ENCODE peak calls at places on chromosomes 3 and 15, in six cellular contexts. One of them, this sample, is unnamed.

GRCh38 chr3:31196881-31197364 is 302.5 kb upstream of the GADL1 start:
- DNase-seq in MCF 10A: peak
- DNase-seq in activated CD8-positive, alpha-beta memory T cell treated with anti-CD3 and anti-CD28 coated beads, Interleukin-2, amount 50 U/mL, for 48 hours: no peak
- DNase-seq in cardiac fibroblast: peak
- DNase-seq in NCI-H460: no peak
- DNase-seq in dermis blood vessel endothelial cell: no peak
- DNase-seq in this sample: peak

GRCh38 chr15:79635897-79636596 is 203.9 kb downstream of the MINAR1 start:
- DNase-seq in MCF 10A: no peak
- DNase-seq in dermis blood vessel endothelial cell: no peak
- DNase-seq in cardiac fibroblast: no peak
- DNase-seq in NCI-H460: no peak
- DNase-seq in activated CD8-positive, alpha-beta memory T cell treated with anti-CD3 and anti-CD28 coated beads, Interleukin-2, amount 50 U/mL, for 48 hours: no peak
- DNase-seq in this sample: no peak

GRCh38 chr3:168047190-168047795 is 48.4 kb downstream of the GOLIM4 start:
- DNase-seq in MCF 10A: peak
- DNase-seq in activated CD8-positive, alpha-beta memory T cell treated with anti-CD3 and anti-CD28 coated beads, Interleukin-2, amount 50 U/mL, for 48 hours: no peak
- DNase-seq in dermis blood vessel endothelial cell: peak
- DNase-seq in cardiac fibroblast: peak
- DNase-seq in NCI-H460: peak
- DNase-seq in this sample: peak

GRCh38 chr3:179069762-179070390 is 1.7 kb downstream of the ZMAT3 start:
- DNase-seq in cardiac fibroblast: peak
- DNase-seq in activated CD8-positive, alpha-beta memory T cell treated with anti-CD3 and anti-CD28 coated beads, Interleukin-2, amount 50 U/mL, for 48 hours: no peak
- DNase-seq in dermis blood vessel endothelial cell: peak
- DNase-seq in NCI-H460: no peak
- DNase-seq in MCF 10A: peak
- DNase-seq in this sample: no peak

GRCh38 chr3:33250712-33251111 is 26.5 kb upstream of the FBXL2 start:
- DNase-seq in NCI-H460: no peak
- DNase-seq in MCF 10A: no peak
- DNase-seq in dermis blood vessel endothelial cell: no peak
- DNase-seq in activated CD8-positive, alpha-beta memory T cell treated with anti-CD3 and anti-CD28 coated beads, Interleukin-2, amount 50 U/mL, for 48 hours: no peak
- DNase-seq in cardiac fibroblast: no peak
- DNase-seq in this sample: no peak

GRCh38 chr3:136819784-136820640 is 1.1 kb downstream of the SLC35G2 start:
- DNase-seq in cardiac fibroblast: peak
- DNase-seq in dermis blood vessel endothelial cell: peak
- DNase-seq in activated CD8-positive, alpha-beta memory T cell treated with anti-CD3 and anti-CD28 coated beads, Interleukin-2, amount 50 U/mL, for 48 hours: peak
- DNase-seq in NCI-H460: no peak
- DNase-seq in MCF 10A: peak
- DNase-seq in this sample: peak

GRCh38 chr3:53776494-53777101 is 69.6 kb downstream of the CHDH start:
- DNase-seq in dermis blood vessel endothelial cell: no peak
- DNase-seq in NCI-H460: no peak
- DNase-seq in cardiac fibroblast: peak
- DNase-seq in MCF 10A: no peak
- DNase-seq in activated CD8-positive, alpha-beta memory T cell treated with anti-CD3 and anti-CD28 coated beads, Interleukin-2, amount 50 U/mL, for 48 hours: no peak
- DNase-seq in this sample: no peak

GRCh38 chr3:14210843-14211594 is 32.4 kb downstream of the LSM3 start:
- DNase-seq in activated CD8-positive, alpha-beta memory T cell treated with anti-CD3 and anti-CD28 coated beads, Interleukin-2, amount 50 U/mL, for 48 hours: no peak
- DNase-seq in dermis blood vessel endothelial cell: no peak
- DNase-seq in MCF 10A: no peak
- DNase-seq in cardiac fibroblast: no peak
- DNase-seq in NCI-H460: no peak
- DNase-seq in this sample: no peak

This sample was measured in foreskin keratinocyte.